ENCODE peak calls at places on chromosome 7, in seven cellular contexts. One of them, this sample, is unnamed.

GRCh38 chr7:28986028-28986427 is 27.9 kb upstream of the TRIL start:
- DNase-seq in mesendoderm: no peak
- DNase-seq in trophoblast cell: peak
- DNase-seq in neuronal stem cell: no peak
- DNase-seq in mesenchymal stem cell: no peak
- DNase-seq in H1: no peak
- DNase-seq in H9: no peak
- DNase-seq in this sample: no peak

GRCh38 chr7:50406935-50407334 is 43.2 kb downstream of the FIGNL1 start:
- DNase-seq in mesendoderm: no peak
- DNase-seq in trophoblast cell: no peak
- DNase-seq in neuronal stem cell: no peak
- DNase-seq in mesenchymal stem cell: no peak
- DNase-seq in H1: no peak
- DNase-seq in H9: no peak
- DNase-seq in this sample: no peak

GRCh38 chr7:85068796-85069195 is 118.1 kb downstream of the SEMA3D start:
- DNase-seq in mesendoderm: no peak
- DNase-seq in trophoblast cell: no peak
- DNase-seq in neuronal stem cell: no peak
- DNase-seq in mesenchymal stem cell: peak
- DNase-seq in H1: no peak
- DNase-seq in H9: no peak
- DNase-seq in this sample: peak

GRCh38 chr7:136957391-136957790 is 88.9 kb downstream of the CHRM2 start:
- DNase-seq in mesendoderm: no peak
- DNase-seq in trophoblast cell: no peak
- DNase-seq in neuronal stem cell: no peak
- DNase-seq in mesenchymal stem cell: peak
- DNase-seq in H1: no peak
- DNase-seq in H9: no peak
- DNase-seq in this sample: peak

GRCh38 chr7:157559596-157560257 is 222.9 kb downstream of the DNAJB6 start:
- DNase-seq in mesendoderm: no peak
- DNase-seq in trophoblast cell: no peak
- DNase-seq in neuronal stem cell: no peak
- DNase-seq in mesenchymal stem cell: no peak
- DNase-seq in H1: no peak
- DNase-seq in H9: no peak
- DNase-seq in this sample: no peak

GRCh38 chr7:130139193-130139950 is 65.8 kb downstream of the TMEM209 start:
- DNase-seq in mesendoderm: no peak
- DNase-seq in trophoblast cell: no peak
- DNase-seq in neuronal stem cell: no peak
- DNase-seq in mesenchymal stem cell: no peak
- DNase-seq in H1: no peak
- DNase-seq in H9: no peak
- DNase-seq in this sample: no peak

GRCh38 chr7:108308913-108309312 is 147.3 kb downstream of the NRCAM start:
- DNase-seq in mesendoderm: peak
- DNase-seq in trophoblast cell: peak
- DNase-seq in neuronal stem cell: no peak
- DNase-seq in mesenchymal stem cell: peak
- DNase-seq in H1: no peak
- DNase-seq in H9: no peak
- DNase-seq in this sample: no peak

GRCh38 chr7:52161483-52161882 is 844.9 kb upstream of the COBL start:
- DNase-seq in mesendoderm: no peak
- DNase-seq in trophoblast cell: no peak
- DNase-seq in neuronal stem cell: no peak
- DNase-seq in mesenchymal stem cell: no peak
- DNase-seq in H1: no peak
- DNase-seq in H9: no peak
- DNase-seq in this sample: no peak

GRCh38 chr7:134415700-134416099 is 43.2 kb downstream of the AKR1B1 start:
- DNase-seq in mesendoderm: no peak
- DNase-seq in trophoblast cell: no peak
- DNase-seq in neuronal stem cell: no peak
- DNase-seq in mesenchymal stem cell: no peak
- DNase-seq in H1: no peak
- DNase-seq in H9: no peak
- DNase-seq in this sample: no peak

GRCh38 chr7:106462365-106462859 is 177.6 kb upstream of the NAMPT start:
- DNase-seq in mesendoderm: peak
- DNase-seq in trophoblast cell: peak
- DNase-seq in neuronal stem cell: no peak
- DNase-seq in mesenchymal stem cell: peak
- DNase-seq in H1: no peak
- DNase-seq in H9: no peak
- DNase-seq in this sample: peak

GRCh38 chr7:132148876-132149275 is 427.4 kb downstream of the PLXNA4 start:
- DNase-seq in mesendoderm: no peak
- DNase-seq in trophoblast cell: peak
- DNase-seq in neuronal stem cell: no peak
- DNase-seq in mesenchymal stem cell: no peak
- DNase-seq in H1: no peak
- DNase-seq in H9: no peak
- DNase-seq in this sample: no peak

GRCh38 chr7:155166673-155167370 is 96.7 kb downstream of the HTR5A start:
- DNase-seq in mesendoderm: no peak
- DNase-seq in trophoblast cell: peak
- DNase-seq in neuronal stem cell: no peak
- DNase-seq in mesenchymal stem cell: peak
- DNase-seq in H1: no peak
- DNase-seq in H9: no peak
- DNase-seq in this sample: peak

GRCh38 chr7:16395121-16395520 is 26.2 kb downstream of the CRPPA start:
- DNase-seq in mesendoderm: no peak
- DNase-seq in trophoblast cell: no peak
- DNase-seq in neuronal stem cell: no peak
- DNase-seq in mesenchymal stem cell: no peak
- DNase-seq in H1: no peak
- DNase-seq in H9: no peak
- DNase-seq in this sample: no peak

DNA sequence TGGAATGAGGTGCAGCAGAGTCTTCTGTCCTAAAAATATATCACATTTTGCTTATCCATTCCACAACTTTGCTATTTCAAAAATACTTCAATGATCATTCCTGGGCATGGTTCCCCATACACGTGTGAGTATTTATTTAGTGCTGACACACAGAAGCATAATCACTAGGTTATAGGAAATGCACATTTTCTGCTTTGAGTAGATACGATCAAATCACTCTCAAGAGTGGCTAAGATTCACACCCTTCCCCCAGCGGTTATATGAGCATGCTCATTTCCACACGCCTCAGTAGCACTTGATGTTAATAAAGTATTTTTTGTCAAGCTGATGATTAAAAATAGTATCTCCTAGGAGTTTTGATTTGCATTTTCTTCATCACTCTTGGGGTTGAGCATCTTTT is 93.5 kb upstream of the LRRC4 start:
- DNase-seq in mesendoderm: no peak
- DNase-seq in trophoblast cell: no peak
- DNase-seq in neuronal stem cell: no peak
- DNase-seq in mesenchymal stem cell: no peak
- DNase-seq in H1: no peak
- DNase-seq in H9: no peak
- DNase-seq in this sample: no peak
- H3K4ac ChIP-seq in mesendoderm: no peak
- H3K4ac ChIP-seq in trophoblast cell: no peak
- H3K4ac ChIP-seq in neuronal stem cell: no peak
- H3K4ac ChIP-seq in mesenchymal stem cell: no peak
- H3K4ac ChIP-seq in H1: no peak
- H3K4ac ChIP-seq in H9: no peak
- H3K4ac ChIP-seq in this sample: no peak

DNA sequence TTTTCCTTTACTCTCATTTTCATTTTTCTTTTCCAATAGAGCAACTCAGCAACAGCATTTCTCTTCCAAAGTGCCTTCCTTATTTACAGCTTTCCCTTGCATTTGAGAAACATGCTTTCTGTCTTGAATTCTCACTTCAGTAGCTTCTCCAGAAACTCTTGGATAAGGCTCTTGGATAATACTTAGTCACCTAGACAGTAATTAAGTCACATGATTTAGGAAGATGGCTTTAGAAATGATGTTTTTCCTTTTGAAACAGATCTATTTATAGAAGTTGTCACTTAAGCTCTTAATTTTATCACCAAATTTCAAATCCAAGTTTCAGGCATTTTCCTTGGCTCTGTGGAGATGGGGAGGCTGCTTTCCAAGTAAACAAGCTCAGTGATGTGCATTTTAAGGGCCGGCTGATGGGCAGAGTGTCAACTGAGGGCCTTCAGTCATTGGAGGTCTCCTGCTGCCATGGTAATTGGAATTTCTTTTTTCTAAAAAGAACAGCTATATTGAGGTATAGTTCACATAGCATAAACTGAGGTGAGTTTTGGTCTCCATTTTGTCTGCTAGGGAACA is 130.3 kb downstream of the SRI start:
- DNase-seq in mesendoderm: no peak
- DNase-seq in trophoblast cell: no peak
- DNase-seq in neuronal stem cell: no peak
- DNase-seq in mesenchymal stem cell: no peak
- DNase-seq in H1: no peak
- DNase-seq in H9: no peak
- DNase-seq in this sample: no peak
- H3K4ac ChIP-seq in mesendoderm: no peak
- H3K4ac ChIP-seq in trophoblast cell: no peak
- H3K4ac ChIP-seq in neuronal stem cell: no peak
- H3K4ac ChIP-seq in mesenchymal stem cell: no peak
- H3K4ac ChIP-seq in H1: no peak
- H3K4ac ChIP-seq in H9: no peak
- H3K4ac ChIP-seq in this sample: no peak

DNA sequence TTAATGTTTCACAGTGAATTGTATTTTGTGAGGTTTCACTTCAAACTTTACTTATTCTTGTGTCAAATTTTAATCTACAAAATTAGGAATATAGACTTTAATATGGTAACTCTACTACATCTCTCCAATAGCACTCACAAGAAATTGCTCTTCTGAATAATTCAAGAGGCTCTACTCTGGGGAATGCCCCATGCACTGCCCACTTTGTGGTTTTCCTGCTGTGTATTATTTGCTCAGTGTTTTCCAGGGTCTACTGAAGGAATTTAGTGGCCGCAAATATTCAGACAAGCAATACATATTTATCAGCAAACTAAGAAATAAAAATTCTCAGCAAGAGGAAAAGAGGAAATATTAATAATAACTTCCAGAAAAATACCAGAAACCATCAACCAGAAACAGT is 611.4 kb downstream of the TNS3 start:
- DNase-seq in mesendoderm: no peak
- DNase-seq in trophoblast cell: no peak
- DNase-seq in neuronal stem cell: no peak
- DNase-seq in mesenchymal stem cell: no peak
- DNase-seq in H1: no peak
- DNase-seq in H9: no peak
- DNase-seq in this sample: no peak
- H3K4ac ChIP-seq in mesendoderm: no peak
- H3K4ac ChIP-seq in trophoblast cell: no peak
- H3K4ac ChIP-seq in neuronal stem cell: no peak
- H3K4ac ChIP-seq in mesenchymal stem cell: no peak
- H3K4ac ChIP-seq in H1: no peak
- H3K4ac ChIP-seq in H9: no peak
- H3K4ac ChIP-seq in this sample: no peak

DNA sequence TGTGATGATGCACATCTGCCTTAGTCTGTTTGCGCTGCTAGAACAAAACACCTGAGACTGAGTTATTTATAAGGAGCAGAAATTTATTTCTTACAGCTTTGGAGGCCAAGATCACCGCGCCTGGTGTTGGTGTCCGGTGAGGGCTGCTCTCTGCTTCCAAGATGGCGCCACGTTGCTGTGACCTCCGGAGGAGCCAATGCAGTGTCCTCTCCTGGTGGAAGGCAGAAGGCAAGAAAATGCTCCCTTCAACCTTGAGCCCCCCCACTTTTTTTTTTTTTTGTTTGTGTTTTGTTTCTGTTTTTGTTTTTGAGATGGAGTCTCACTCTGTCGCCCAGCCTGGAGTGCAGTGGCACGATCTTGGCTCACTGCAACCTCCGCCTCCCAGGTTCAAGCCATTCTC is 16.0 kb upstream of the ACTR3B start:
- DNase-seq in mesendoderm: no peak
- DNase-seq in trophoblast cell: no peak
- DNase-seq in neuronal stem cell: no peak
- DNase-seq in mesenchymal stem cell: no peak
- DNase-seq in H1: no peak
- DNase-seq in H9: no peak
- DNase-seq in this sample: no peak
- H3K4ac ChIP-seq in mesendoderm: no peak
- H3K4ac ChIP-seq in trophoblast cell: no peak
- H3K4ac ChIP-seq in neuronal stem cell: no peak
- H3K4ac ChIP-seq in mesenchymal stem cell: no peak
- H3K4ac ChIP-seq in H1: no peak
- H3K4ac ChIP-seq in H9: no peak
- H3K4ac ChIP-seq in this sample: no peak

GRCh38 chr7:90092467-90092866 is 61.8 kb upstream of the STEAP1 start:
- DNase-seq in mesendoderm: no peak
- DNase-seq in trophoblast cell: no peak
- DNase-seq in neuronal stem cell: no peak
- DNase-seq in mesenchymal stem cell: no peak
- DNase-seq in H1: no peak
- DNase-seq in H9: no peak
- DNase-seq in this sample: no peak
- H3K4ac ChIP-seq in mesendoderm: no peak
- H3K4ac ChIP-seq in trophoblast cell: no peak
- H3K4ac ChIP-seq in neuronal stem cell: no peak
- H3K4ac ChIP-seq in mesenchymal stem cell: no peak
- H3K4ac ChIP-seq in H1: no peak
- H3K4ac ChIP-seq in H9: no peak
- H3K4ac ChIP-seq in this sample: no peak

DNA sequence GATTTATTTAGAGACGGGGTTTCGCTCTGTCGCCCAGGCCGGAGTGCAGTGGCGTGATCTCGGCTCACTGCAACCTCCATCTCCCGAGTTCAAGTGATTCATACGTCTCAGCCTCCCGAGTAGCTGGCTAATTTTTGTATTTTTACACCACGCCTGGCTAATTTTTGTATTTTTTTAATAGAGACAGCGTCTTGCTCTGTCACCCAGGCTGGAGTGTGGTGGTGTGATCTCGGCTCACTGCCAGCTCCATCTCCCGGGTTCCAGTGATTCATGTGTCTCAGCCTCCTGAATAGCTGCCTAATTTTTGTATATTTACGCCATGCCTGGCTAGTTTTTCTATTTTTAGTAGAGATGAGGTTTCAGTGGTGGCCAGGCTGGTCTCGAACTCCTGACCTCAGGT is 34.3 kb downstream of the AP5Z1 start:
- DNase-seq in mesendoderm: no peak
- DNase-seq in trophoblast cell: no peak
- DNase-seq in neuronal stem cell: no peak
- DNase-seq in mesenchymal stem cell: no peak
- DNase-seq in H1: no peak
- DNase-seq in H9: no peak
- DNase-seq in this sample: no peak
- H3K4ac ChIP-seq in mesendoderm: no peak
- H3K4ac ChIP-seq in trophoblast cell: no peak
- H3K4ac ChIP-seq in neuronal stem cell: no peak
- H3K4ac ChIP-seq in mesenchymal stem cell: no peak
- H3K4ac ChIP-seq in H1: no peak
- H3K4ac ChIP-seq in H9: no peak
- H3K4ac ChIP-seq in this sample: no peak

This sample was measured in IMR-90.